ENCODE peak calls at places on chromosomes 2 and 18, in five cellular contexts. I, R, O, J and M are unnamed samples. For H3K9me3, the result is how much of the 10 kb centered on the place peaks cover.

GRCh38 chr2:33320573-33320972 is 155.9 kb upstream of the RASGRP3 start:
- DNase-seq in O (no peak), I (no peak), R (no peak), J (no peak), M (no peak)

GRCh38 chr2:62589691-62590356 is 83.8 kb upstream of the TMEM17 start:
- DNase-seq in J (no peak), O (no peak), I (no peak), R (no peak), M (no peak)

GRCh38 chr2:44801676-44802408 is 139.7 kb upstream of the SIX3 start:
- DNase-seq in I (no peak), R (no peak), O (peak), J (no peak), M (no peak)

GRCh38 chr2:148990968-148991367 is 47.5 kb upstream of the LYPD6B start:
- DNase-seq in J (no peak), I (no peak), O (no peak), R (no peak), M (no peak)

GRCh38 chr18:75857558-75857957 is 430.1 kb upstream of the SMIM21 start:
- DNase-seq in I (no peak), R (no peak), O (no peak), J (no peak), M (no peak)

GRCh38 chr2:145344076-145344724 is 824.3 kb upstream of the ZEB2 start:
- DNase-seq in I (no peak), J (peak), R (no peak), O (peak), M (peak)

GRCh38 chr2:953975-954686 is 3.5 kb downstream of the SNTG2 start:
- DNase-seq in J (peak), R (no peak), I (no peak), O (peak), M (no peak)

GRCh38 chr2:105521176-105521575 is 122.3 kb upstream of the FHL2 start:
- DNase-seq in R (no peak), J (peak), O (no peak), I (no peak), M (no peak)

GRCh38 chr2:153179808-153180207 is 298.8 kb downstream of the RPRM start:
- DNase-seq in O (no peak), J (no peak), I (no peak), R (no peak), M (no peak)

GRCh38 chr18:11872479-11873136 is 21.4 kb downstream of the CHMP1B start:
- DNase-seq in J (no peak), I (no peak), R (peak), O (no peak), M (no peak)

GRCh38 chr2:23293063-23293462 is 91.9 kb upstream of the KLHL29 start:
- DNase-seq in O (no peak), I (no peak), J (no peak), R (no peak), M (peak)

GRCh38 chr2:42834161-42834560 is 41.8 kb upstream of the HAAO start:
- DNase-seq in J (no peak), O (no peak), I (no peak), R (no peak), M (no peak)

GRCh38 chr2:239537633-239538356 is 137.0 kb upstream of the HDAC4 start:
- DNase-seq in O (no peak), J (no peak), I (no peak), R (no peak), M (no peak)

GRCh38 chr2:239539776-239540100 is 138.9 kb upstream of the HDAC4 start:
- DNase-seq in J (no peak), O (no peak), I (no peak), R (no peak), M (no peak)

GRCh38 chr2:239539083-239539775 is 138.4 kb upstream of the HDAC4 start:
- DNase-seq in R (no peak), J (no peak), I (no peak), O (no peak), M (no peak)

GRCh38 chr2:239538357-239539052 is 137.7 kb upstream of the HDAC4 start:
- DNase-seq in I (no peak), O (no peak), J (no peak), R (no peak), M (no peak)

DNA sequence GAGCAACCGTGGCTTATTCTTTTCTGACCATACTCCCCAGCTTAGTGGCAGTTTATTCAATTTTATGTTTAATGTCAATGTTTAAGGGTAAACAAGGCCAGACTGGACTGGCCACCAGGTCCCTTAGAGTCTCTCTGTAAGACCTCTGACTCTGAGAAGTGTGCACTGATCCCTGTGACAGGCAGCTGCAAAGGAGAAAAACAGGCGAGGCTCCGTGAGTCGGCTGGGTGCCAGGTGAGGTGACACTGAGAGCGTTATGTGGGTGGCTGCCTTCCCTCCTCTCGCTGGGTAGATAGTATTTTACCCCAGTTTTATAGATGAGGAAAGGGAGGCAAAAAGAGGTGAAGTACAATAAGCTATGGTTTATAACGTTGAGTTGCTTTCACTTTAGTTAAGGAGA is 139.4 kb upstream of the HDAC4 start:
- DNase-seq in J (no peak), O (no peak), I (no peak), R (no peak), M (no peak)
- H3K27ac ChIP-seq in J (no peak), O (no peak), I (no peak), R (no peak), M (no peak)

GRCh38 chr2:116842164-116842563 is 972.3 kb upstream of the DDX18 start:
- DNase-seq in O (no peak), I (no peak), J (no peak), R (no peak), M (no peak)
- H2AFZ ChIP-seq in O (no peak), I (no peak), J (no peak), R (no peak), M (no peak)

GRCh38 chr2:3102915-3103569 is 274.6 kb downstream of the EIPR1 start:
- DNase-seq in R (no peak), J (no peak), I (no peak), O (no peak), M (no peak)

GRCh38 chr2:3100386-3100785 is 277.2 kb downstream of the EIPR1 start:
- DNase-seq in J (no peak), R (no peak), I (no peak), O (no peak), M (no peak)

GRCh38 chr2:3101704-3102055 is 275.9 kb downstream of the EIPR1 start:
- DNase-seq in O (no peak), R (no peak), J (no peak), I (no peak), M (no peak)

GRCh38 chr2:3101016-3101703 is 276.5 kb downstream of the EIPR1 start:
- DNase-seq in I (no peak), O (no peak), R (no peak), J (no peak), M (no peak)

DNA sequence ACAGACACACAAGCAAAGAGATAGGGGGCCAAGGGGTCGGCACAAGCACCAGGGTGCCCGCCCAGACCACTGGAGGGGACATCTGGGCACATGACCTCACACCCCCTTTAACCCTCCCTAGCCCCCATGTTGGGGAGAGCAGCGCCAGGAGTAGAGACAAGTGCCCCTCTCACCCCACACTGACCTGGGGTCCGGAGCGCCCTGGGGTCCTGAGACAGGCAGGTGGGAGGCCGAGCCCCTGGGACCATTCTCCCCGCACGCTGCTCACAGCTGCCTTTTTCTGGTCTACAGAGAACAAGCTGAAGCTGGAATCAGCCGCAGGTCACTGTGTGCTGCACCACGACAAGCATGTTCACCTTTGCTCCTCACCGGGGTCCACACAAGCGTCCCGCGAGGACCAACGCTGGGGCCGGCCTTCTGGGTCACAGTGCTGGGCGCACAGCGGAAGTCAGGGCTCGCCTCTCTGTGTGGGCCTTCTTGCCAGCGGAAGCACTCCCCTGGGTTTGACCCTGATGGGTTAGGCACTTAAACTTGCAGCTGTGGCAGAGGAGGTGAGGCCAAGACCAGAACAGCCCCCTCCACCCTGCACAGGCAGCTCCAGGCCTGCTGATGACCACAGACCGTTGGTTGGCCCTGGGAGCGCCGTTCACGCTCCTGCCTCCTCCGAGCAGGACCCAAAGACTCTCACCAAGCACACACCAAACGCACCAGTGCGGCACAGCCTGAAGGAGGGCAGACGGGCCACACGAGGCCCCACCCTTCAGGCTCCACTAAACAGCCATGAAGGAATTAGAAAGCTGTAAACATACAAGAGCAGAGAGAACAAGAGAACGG is 275.3 kb downstream of the EIPR1 start:
- DNase-seq in I (no peak), J (no peak), R (no peak), O (no peak), M (no peak)
- H3K9me3 ChIP-seq in I (under half), J (under half), R (under half), O (under half), M (under half)

GRCh38 chr2:237870754-237871651 is 11.6 kb downstream of the RAMP1 start:
- DNase-seq in J (no peak), I (no peak), R (no peak), O (no peak), M (no peak)
- H3K27ac ChIP-seq in J (no peak), I (peak), R (no peak), O (no peak), M (no peak)

DNA sequence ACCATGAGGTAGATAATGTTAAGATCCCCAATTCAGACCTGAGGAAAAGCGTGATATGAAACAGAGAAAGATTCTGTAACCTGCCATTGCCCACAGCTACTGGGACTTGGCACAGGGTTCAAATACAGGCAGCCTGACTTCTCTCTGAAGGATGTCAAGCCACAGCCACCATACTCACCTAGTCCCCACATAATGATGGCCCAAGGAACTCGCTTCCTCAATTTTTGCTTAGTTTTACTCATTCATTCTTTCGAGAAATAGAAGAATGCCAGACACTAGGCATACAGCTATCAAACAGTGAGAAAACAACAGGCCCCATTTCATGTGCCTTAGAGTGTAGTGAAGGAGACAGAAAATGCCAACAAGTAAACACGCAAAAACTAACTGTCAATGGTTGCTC is 980 bp upstream of the SULT1C4 start:
- DNase-seq in J (no peak), O (no peak), I (no peak), R (no peak), M (no peak)
- H2AFZ ChIP-seq in J (no peak), O (peak), I (no peak), R (no peak), M (peak)

DNA sequence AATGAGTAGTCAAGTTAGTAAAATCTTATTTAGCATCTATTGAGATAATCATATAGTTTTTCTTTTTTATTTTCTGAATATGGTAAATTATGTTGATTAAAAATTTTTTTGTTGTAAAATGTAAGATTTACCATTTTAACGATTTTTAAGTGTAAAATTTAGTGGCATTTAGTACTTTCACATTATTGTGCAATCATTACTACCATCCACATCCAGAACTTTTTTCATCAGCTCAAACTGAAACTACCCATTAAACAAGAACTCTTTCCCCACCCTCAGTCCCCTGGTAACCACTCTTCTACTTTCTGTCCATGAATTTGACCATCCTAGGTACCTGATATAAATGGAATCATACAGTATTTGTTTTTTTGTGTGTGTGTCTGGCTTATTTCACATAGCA is 11.1 kb downstream of the RAB3GAP1 start:
- DNase-seq in R (no peak), O (no peak), I (no peak), J (no peak), M (no peak)
- H3K9me3 ChIP-seq in R (under half), O (under half), I (under half), J (under half), M (under half)